ENCODE peak calls at places on chromosomes 1 and 21, in nine cellular contexts. One of them, this sample, is unnamed.

GRCh38 chr1:150979007-150979722 is 2.9 kb upstream of the ANXA9 start:
- DNase-seq in astrocyte of the spinal cord: peak; percentile 92
- DNase-seq in A549: peak; percentile 93
- DNase-seq in CD8-positive, alpha-beta T cell: peak; percentile 93
- DNase-seq in GM13977: peak; percentile 91
- DNase-seq in brain microvascular endothelial cell: peak; percentile 88
- DNase-seq in tibial artery: peak; percentile 94
- DNase-seq in epithelial cell of esophagus: peak; percentile 87
- DNase-seq in RWPE1: peak; percentile 89
- DNase-seq in this sample: peak; percentile 85

GRCh38 chr1:94599090-94599813 is 57.7 kb upstream of the F3 start:
- DNase-seq in astrocyte of the spinal cord: no peak
- DNase-seq in A549: peak; percentile 10
- DNase-seq in CD8-positive, alpha-beta T cell: no peak
- DNase-seq in GM13977: no peak
- DNase-seq in brain microvascular endothelial cell: no peak
- DNase-seq in tibial artery: peak; percentile 36
- DNase-seq in epithelial cell of esophagus: peak; percentile 74
- DNase-seq in RWPE1: peak; percentile 38
- DNase-seq in this sample: no peak

GRCh38 chr1:51627672-51628071 is 10.8 kb downstream of the OSBPL9 start:
- DNase-seq in astrocyte of the spinal cord: peak; percentile 66
- DNase-seq in A549: no peak
- DNase-seq in CD8-positive, alpha-beta T cell: no peak
- DNase-seq in GM13977: peak; percentile 43
- DNase-seq in brain microvascular endothelial cell: peak; percentile 60
- DNase-seq in tibial artery: no peak
- DNase-seq in epithelial cell of esophagus: peak; percentile 66
- DNase-seq in RWPE1: peak; percentile 50
- DNase-seq in this sample: no peak

GRCh38 chr1:222918746-222919477 is 104.1 kb downstream of the DISP1 start:
- DNase-seq in astrocyte of the spinal cord: no peak
- DNase-seq in A549: no peak
- DNase-seq in CD8-positive, alpha-beta T cell: no peak
- DNase-seq in GM13977: no peak
- DNase-seq in brain microvascular endothelial cell: no peak
- DNase-seq in tibial artery: no peak
- DNase-seq in epithelial cell of esophagus: peak; percentile 70
- DNase-seq in RWPE1: no peak
- DNase-seq in this sample: no peak

GRCh38 chr1:214427871-214428277 is 123.5 kb downstream of the PTPN14 start:
- DNase-seq in astrocyte of the spinal cord: peak; percentile 95
- DNase-seq in A549: no peak
- DNase-seq in CD8-positive, alpha-beta T cell: peak; percentile 34
- DNase-seq in GM13977: peak; percentile 38
- DNase-seq in brain microvascular endothelial cell: peak; percentile 97
- DNase-seq in tibial artery: no peak
- DNase-seq in epithelial cell of esophagus: peak; percentile 95
- DNase-seq in RWPE1: peak; percentile 79
- DNase-seq in this sample: no peak

GRCh38 chr1:204817341-204817740 is 53.3 kb upstream of the NFASC start:
- DNase-seq in astrocyte of the spinal cord: no peak
- DNase-seq in A549: no peak
- DNase-seq in CD8-positive, alpha-beta T cell: no peak
- DNase-seq in GM13977: no peak
- DNase-seq in brain microvascular endothelial cell: no peak
- DNase-seq in tibial artery: no peak
- DNase-seq in epithelial cell of esophagus: no peak
- DNase-seq in RWPE1: no peak
- DNase-seq in this sample: no peak

GRCh38 chr1:19341201-19342076 is 29.3 kb downstream of the SLC66A1 start:
- DNase-seq in astrocyte of the spinal cord: peak; percentile 78
- DNase-seq in A549: peak; percentile 82
- DNase-seq in CD8-positive, alpha-beta T cell: peak; percentile 79
- DNase-seq in GM13977: peak; percentile 89
- DNase-seq in brain microvascular endothelial cell: peak; percentile 78
- DNase-seq in tibial artery: peak; percentile 67
- DNase-seq in epithelial cell of esophagus: peak; percentile 77
- DNase-seq in RWPE1: peak; percentile 76
- DNase-seq in this sample: peak; percentile 63

GRCh38 chr1:19385869-19386591 is 73.9 kb downstream of the SLC66A1 start:
- DNase-seq in astrocyte of the spinal cord: peak; percentile 73
- DNase-seq in A549: no peak
- DNase-seq in CD8-positive, alpha-beta T cell: no peak
- DNase-seq in GM13977: no peak
- DNase-seq in brain microvascular endothelial cell: peak; percentile 69
- DNase-seq in tibial artery: peak; percentile 73
- DNase-seq in epithelial cell of esophagus: peak; percentile 40
- DNase-seq in RWPE1: no peak
- DNase-seq in this sample: no peak

GRCh38 chr1:77253211-77253610 is 28.6 kb upstream of the AK5 start:
- DNase-seq in astrocyte of the spinal cord: no peak
- DNase-seq in A549: no peak
- DNase-seq in CD8-positive, alpha-beta T cell: no peak
- DNase-seq in GM13977: no peak
- DNase-seq in brain microvascular endothelial cell: no peak
- DNase-seq in tibial artery: no peak
- DNase-seq in epithelial cell of esophagus: no peak
- DNase-seq in RWPE1: no peak
- DNase-seq in this sample: no peak

GRCh38 chr1:205739348-205740160 is 10.4 kb downstream of the NUCKS1 start:
- DNase-seq in astrocyte of the spinal cord: peak; percentile 68
- DNase-seq in A549: no peak
- DNase-seq in CD8-positive, alpha-beta T cell: no peak
- DNase-seq in GM13977: no peak
- DNase-seq in brain microvascular endothelial cell: peak; percentile 51
- DNase-seq in tibial artery: no peak
- DNase-seq in epithelial cell of esophagus: peak; percentile 12
- DNase-seq in RWPE1: no peak
- DNase-seq in this sample: no peak

GRCh38 chr1:184385863-184386262 is 966 bp upstream of the C1orf21 start:
- DNase-seq in astrocyte of the spinal cord: no peak
- DNase-seq in A549: no peak
- DNase-seq in CD8-positive, alpha-beta T cell: no peak
- DNase-seq in GM13977: no peak
- DNase-seq in brain microvascular endothelial cell: no peak
- DNase-seq in tibial artery: no peak
- DNase-seq in epithelial cell of esophagus: no peak
- DNase-seq in RWPE1: no peak
- DNase-seq in this sample: no peak

GRCh38 chr1:46380508-46380907 is 13.6 kb upstream of the FAAH start:
- DNase-seq in astrocyte of the spinal cord: no peak
- DNase-seq in A549: no peak
- DNase-seq in CD8-positive, alpha-beta T cell: no peak
- DNase-seq in GM13977: no peak
- DNase-seq in brain microvascular endothelial cell: no peak
- DNase-seq in tibial artery: no peak
- DNase-seq in epithelial cell of esophagus: no peak
- DNase-seq in RWPE1: no peak
- DNase-seq in this sample: no peak

GRCh38 chr1:159211331-159212136 is 6.9 kb downstream of the ACKR1 start:
- DNase-seq in astrocyte of the spinal cord: no peak
- DNase-seq in A549: no peak
- DNase-seq in CD8-positive, alpha-beta T cell: peak; percentile 45
- DNase-seq in GM13977: peak; percentile 50
- DNase-seq in brain microvascular endothelial cell: no peak
- DNase-seq in tibial artery: no peak
- DNase-seq in epithelial cell of esophagus: peak; percentile 45
- DNase-seq in RWPE1: peak; percentile 42
- DNase-seq in this sample: peak; percentile 48

GRCh38 chr1:162220009-162220539 is 150.6 kb downstream of the NOS1AP start:
- DNase-seq in astrocyte of the spinal cord: no peak
- DNase-seq in A549: no peak
- DNase-seq in CD8-positive, alpha-beta T cell: no peak
- DNase-seq in GM13977: no peak
- DNase-seq in brain microvascular endothelial cell: no peak
- DNase-seq in tibial artery: no peak
- DNase-seq in epithelial cell of esophagus: no peak
- DNase-seq in RWPE1: no peak
- DNase-seq in this sample: no peak

DNA sequence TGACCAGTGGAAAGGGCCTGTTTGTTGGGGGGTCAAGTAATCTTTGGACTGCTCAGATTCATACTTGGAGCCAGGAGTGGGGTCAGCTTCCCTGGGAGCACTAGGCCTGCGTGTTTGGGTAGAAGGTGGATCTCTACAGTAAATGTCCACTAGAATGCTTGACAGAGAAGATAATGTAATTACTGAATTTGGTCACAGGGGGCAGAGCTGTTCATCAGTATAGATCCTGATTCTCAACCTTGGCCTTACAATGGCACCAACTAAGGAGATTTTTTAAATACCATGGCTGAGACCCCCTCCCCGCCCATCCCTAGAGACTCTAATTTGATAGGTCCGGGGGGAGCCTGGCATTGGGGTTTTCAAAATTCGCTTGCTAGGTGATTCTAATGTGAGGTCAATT is 217.5 kb upstream of the PLXNA2 start:
- DNase-seq in astrocyte of the spinal cord: no peak
- DNase-seq in A549: peak; percentile 7
- DNase-seq in CD8-positive, alpha-beta T cell: no peak
- DNase-seq in GM13977: no peak
- DNase-seq in brain microvascular endothelial cell: no peak
- DNase-seq in tibial artery: no peak
- DNase-seq in epithelial cell of esophagus: peak; percentile 14
- DNase-seq in RWPE1: peak; percentile 8
- DNase-seq in this sample: no peak
- TF ChIP-seq CTCF in astrocyte of the spinal cord: peak; percentile 13
- TF ChIP-seq CTCF in A549: no peak
- TF ChIP-seq CTCF in CD8-positive, alpha-beta T cell: no peak
- TF ChIP-seq CTCF in GM13977: peak; percentile 42
- TF ChIP-seq CTCF in brain microvascular endothelial cell: no peak
- TF ChIP-seq CTCF in tibial artery: no peak
- TF ChIP-seq CTCF in epithelial cell of esophagus: peak; percentile 24
- TF ChIP-seq CTCF in RWPE1: no peak
- TF ChIP-seq CTCF in this sample: peak; percentile 35

GRCh38 chr1:43979261-43979527 is 184 bp downstream of the B4GALT2 start:
- DNase-seq in astrocyte of the spinal cord: no peak
- DNase-seq in A549: no peak
- DNase-seq in CD8-positive, alpha-beta T cell: no peak
- DNase-seq in GM13977: no peak
- DNase-seq in brain microvascular endothelial cell: no peak
- DNase-seq in tibial artery: no peak
- DNase-seq in epithelial cell of esophagus: no peak
- DNase-seq in RWPE1: no peak
- DNase-seq in this sample: no peak

GRCh38 chr1:43980255-43981134 is 1.5 kb downstream of the B4GALT2 start:
- DNase-seq in astrocyte of the spinal cord: no peak
- DNase-seq in A549: no peak
- DNase-seq in CD8-positive, alpha-beta T cell: no peak
- DNase-seq in GM13977: no peak
- DNase-seq in brain microvascular endothelial cell: no peak
- DNase-seq in tibial artery: no peak
- DNase-seq in epithelial cell of esophagus: peak; percentile 90
- DNase-seq in RWPE1: peak; percentile 64
- DNase-seq in this sample: no peak

GRCh38 chr1:43981135-43981491 is 2.1 kb downstream of the B4GALT2 start:
- DNase-seq in astrocyte of the spinal cord: no peak
- DNase-seq in A549: no peak
- DNase-seq in CD8-positive, alpha-beta T cell: no peak
- DNase-seq in GM13977: no peak
- DNase-seq in brain microvascular endothelial cell: no peak
- DNase-seq in tibial artery: no peak
- DNase-seq in epithelial cell of esophagus: peak; percentile 47
- DNase-seq in RWPE1: peak; percentile 38
- DNase-seq in this sample: no peak

GRCh38 chr1:43978551-43979260 is at the start of gene B4GALT2:
- DNase-seq in astrocyte of the spinal cord: no peak
- DNase-seq in A549: no peak
- DNase-seq in CD8-positive, alpha-beta T cell: peak; percentile 31
- DNase-seq in GM13977: peak; percentile 91
- DNase-seq in brain microvascular endothelial cell: no peak
- DNase-seq in tibial artery: no peak
- DNase-seq in epithelial cell of esophagus: peak; percentile 45
- DNase-seq in RWPE1: peak; percentile 64
- DNase-seq in this sample: peak; percentile 34

GRCh38 chr1:43979528-43980254 is 681 bp downstream of the B4GALT2 start:
- DNase-seq in astrocyte of the spinal cord: peak; percentile 40
- DNase-seq in A549: no peak
- DNase-seq in CD8-positive, alpha-beta T cell: no peak
- DNase-seq in GM13977: peak; percentile 75
- DNase-seq in brain microvascular endothelial cell: peak; percentile 35
- DNase-seq in tibial artery: no peak
- DNase-seq in epithelial cell of esophagus: peak; percentile 59
- DNase-seq in RWPE1: peak; percentile 62
- DNase-seq in this sample: peak; percentile 35
- TF ChIP-seq CTCF in astrocyte of the spinal cord: no peak
- TF ChIP-seq CTCF in A549: no peak
- TF ChIP-seq CTCF in CD8-positive, alpha-beta T cell: no peak
- TF ChIP-seq CTCF in GM13977: no peak
- TF ChIP-seq CTCF in brain microvascular endothelial cell: no peak
- TF ChIP-seq CTCF in tibial artery: no peak
- TF ChIP-seq CTCF in epithelial cell of esophagus: no peak
- TF ChIP-seq CTCF in RWPE1: no peak
- TF ChIP-seq CTCF in this sample: no peak

GRCh38 chr21:26425576-26425975 is 147.5 kb downstream of the CYYR1 start:
- DNase-seq in astrocyte of the spinal cord: no peak
- DNase-seq in A549: no peak
- DNase-seq in CD8-positive, alpha-beta T cell: no peak
- DNase-seq in GM13977: no peak
- DNase-seq in brain microvascular endothelial cell: no peak
- DNase-seq in tibial artery: no peak
- DNase-seq in epithelial cell of esophagus: peak; percentile 34
- DNase-seq in RWPE1: no peak
- DNase-seq in this sample: no peak
- TF ChIP-seq CTCF in astrocyte of the spinal cord: no peak
- TF ChIP-seq CTCF in A549: no peak
- TF ChIP-seq CTCF in CD8-positive, alpha-beta T cell: no peak
- TF ChIP-seq CTCF in GM13977: no peak
- TF ChIP-seq CTCF in brain microvascular endothelial cell: no peak
- TF ChIP-seq CTCF in tibial artery: no peak
- TF ChIP-seq CTCF in epithelial cell of esophagus: no peak
- TF ChIP-seq CTCF in RWPE1: no peak
- TF ChIP-seq CTCF in this sample: no peak

DNA sequence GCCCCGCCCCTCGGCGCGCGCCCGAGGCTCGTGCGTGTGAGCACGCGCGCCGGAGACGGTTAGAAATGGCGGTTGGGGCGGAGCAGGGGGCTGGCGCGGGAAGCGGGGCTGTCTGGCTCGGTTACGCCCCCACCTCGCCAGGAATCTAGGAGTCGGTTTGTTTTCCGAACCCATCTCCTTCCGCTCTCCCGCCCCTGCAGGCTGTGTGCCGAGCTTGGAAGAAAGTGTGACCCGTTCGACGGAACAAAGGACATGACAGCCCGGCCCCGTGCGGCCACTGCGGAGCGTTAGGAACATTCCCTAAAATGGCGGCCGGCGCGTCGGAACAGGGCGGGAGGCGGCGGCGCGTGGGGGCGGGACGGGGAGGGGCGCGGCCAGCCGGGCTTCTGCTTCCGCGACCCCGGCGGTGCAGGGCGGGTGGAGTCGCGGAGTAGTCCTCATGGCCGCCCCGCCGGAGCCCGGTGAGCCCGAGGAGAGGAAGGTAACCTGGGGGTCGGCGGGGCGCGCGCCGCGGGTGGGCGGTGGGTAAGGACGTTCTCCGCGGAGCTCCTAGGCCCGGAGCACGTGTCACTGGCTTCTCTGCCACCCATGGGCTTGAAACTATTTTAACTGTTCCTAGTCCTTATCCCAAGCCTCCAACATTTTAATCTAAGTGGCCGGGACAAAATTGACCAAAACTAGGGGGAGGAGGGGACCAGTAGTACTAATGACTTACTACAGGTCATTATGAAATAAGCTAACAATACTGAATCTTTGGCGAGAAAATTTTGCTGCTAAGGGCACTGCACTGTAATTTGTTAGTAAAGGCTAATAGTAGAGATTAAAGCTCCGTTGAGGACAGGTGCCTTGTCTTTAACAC is at the start of gene COX20:
- DNase-seq in astrocyte of the spinal cord: peak; percentile 93
- DNase-seq in A549: peak; percentile 66
- DNase-seq in CD8-positive, alpha-beta T cell: peak; percentile 90
- DNase-seq in GM13977: peak; percentile 86
- DNase-seq in brain microvascular endothelial cell: peak; percentile 77
- DNase-seq in tibial artery: peak; percentile 86
- DNase-seq in epithelial cell of esophagus: peak; percentile 89
- DNase-seq in RWPE1: peak; percentile 83
- DNase-seq in this sample: peak; percentile 85
- TF ChIP-seq CTCF in astrocyte of the spinal cord: no peak
- TF ChIP-seq CTCF in A549: no peak
- TF ChIP-seq CTCF in CD8-positive, alpha-beta T cell: no peak
- TF ChIP-seq CTCF in GM13977: no peak
- TF ChIP-seq CTCF in brain microvascular endothelial cell: peak; percentile 11
- TF ChIP-seq CTCF in tibial artery: peak; percentile 4
- TF ChIP-seq CTCF in epithelial cell of esophagus: no peak
- TF ChIP-seq CTCF in RWPE1: no peak
- TF ChIP-seq CTCF in this sample: no peak